ENCODE peak calls at places on chromosome 19, in seven cellular contexts. A, C, B, U, N, D and Z are unnamed samples.

GRCh38 chr19:19115954-19116353 is 22.3 kb downstream of the TMEM161A start:
- DNase-seq in A (peak), C (no peak), B (peak), U (peak), N (peak), D (peak), Z (no peak)

GRCh38 chr19:37948362-37948761 is 41.4 kb downstream of the SIPA1L3 start:
- DNase-seq in A (no peak), C (no peak), B (no peak), U (no peak), N (no peak), D (no peak), Z (no peak)

GRCh38 chr19:52231154-52231565 is 38.2 kb upstream of the ZNF766 start:
- DNase-seq in A (no peak), C (no peak), B (no peak), U (no peak), N (no peak), D (no peak), Z (peak)

GRCh38 chr19:51547397-51548212 is 16.1 kb upstream of the SIGLEC6 start:
- DNase-seq in A (no peak), C (no peak), B (no peak), U (no peak), N (no peak), D (no peak), Z (no peak)

GRCh38 chr19:17420267-17420924 is 549 bp downstream of the MVB12A start:
- DNase-seq in A (peak), C (no peak), B (peak), U (no peak), N (no peak), D (no peak), Z (no peak)

GRCh38 chr19:2424686-2425621 is 2.4 kb downstream of the TIMM13 start:
- DNase-seq in A (no peak), C (no peak), B (no peak), U (no peak), N (no peak), D (no peak), Z (no peak)

GRCh38 chr19:576768-577438 is 4.5 kb downstream of the BSG start:
- DNase-seq in A (no peak), C (no peak), B (no peak), U (no peak), N (no peak), D (no peak), Z (no peak)

GRCh38 chr19:35124098-35125060 is 8.8 kb downstream of the FXYD3 start:
- DNase-seq in A (peak), C (peak), B (peak), U (peak), N (peak), D (peak), Z (peak)

GRCh38 chr19:682678-683320 is 6.6 kb downstream of the FSTL3 start:
- DNase-seq in A (no peak), C (no peak), B (no peak), U (no peak), N (no peak), D (no peak), Z (no peak)

GRCh38 chr19:38710928-38711725 is 33.1 kb downstream of the CAPN12 start:
- DNase-seq in A (no peak), C (no peak), B (no peak), U (no peak), N (no peak), D (no peak), Z (no peak)

GRCh38 chr19:32203161-32203560 is 142.2 kb upstream of the ZNF507 start:
- DNase-seq in A (no peak), C (no peak), B (no peak), U (no peak), N (no peak), D (no peak), Z (no peak)

GRCh38 chr19:49981603-49982593 is 20.9 kb upstream of the SIGLEC11 start:
- DNase-seq in A (no peak), C (no peak), B (no peak), U (no peak), N (no peak), D (no peak), Z (no peak)